ENCODE peak calls at places on chromosomes 6 and 20, in six cellular contexts. J is NCI-H1092 treated with DMSO at 0.1 percent for 48 hours; C is NCI-H460; Z is KBM-7; A is Ammon's horn; I is stimulated activated CD4-positive, alpha-beta T cell treated with anti-CD3 and anti-CD28 coated beads, Interleukin-1b, Interleukin-23, amount 100 ng/mL, for 4 hours. H is an unnamed sample.

GRCh38 chr6:38495922-38496635 is 143.7 kb downstream of the BTBD9 start:
- DNase-seq in J (no peak), C (no peak), Z (no peak), A (peak), I (no peak), H (no peak)

GRCh38 chr20:53656653-53657288 is 63.1 kb upstream of the ZNF217 start:
- DNase-seq in J (no peak), C (no peak), Z (no peak), A (no peak), I (no peak), H (no peak)

GRCh38 chr6:152984387-152984872 is 1.6 kb upstream of the FBXO5 start:
- DNase-seq in J (peak), C (no peak), Z (peak), A (no peak), I (no peak), H (no peak)

GRCh38 chr6:48135352-48136084 is 24.5 kb upstream of the PTCHD4 start:
- DNase-seq in J (no peak), C (no peak), Z (no peak), A (no peak), I (no peak), H (peak)

GRCh38 chr6:44489912-44490604 is 102.6 kb downstream of the CDC5L start:
- DNase-seq in J (no peak), C (peak), Z (no peak), A (peak), I (no peak), H (no peak)

GRCh38 chr20:51584116-51584515 is 41.6 kb upstream of the NFATC2 start:
- DNase-seq in J (no peak), C (no peak), Z (no peak), A (no peak), I (no peak), H (no peak)

GRCh38 chr20:34579191-34579661 is 20.7 kb downstream of the MAP1LC3A start:
- DNase-seq in J (no peak), C (peak), Z (no peak), A (peak), I (no peak), H (peak)

GRCh38 chr6:133632206-133632605 is 256.7 kb upstream of the TCF21 start:
- DNase-seq in J (no peak), C (no peak), Z (no peak), A (no peak), I (no peak), H (no peak)

GRCh38 chr6:90286884-90287488 is 9.7 kb downstream of the BACH2 start:
- DNase-seq in J (no peak), C (peak), Z (peak), A (no peak), I (peak), H (peak)

GRCh38 chr6:126307859-126308258 is 32.1 kb upstream of the CENPW start:
- DNase-seq in J (no peak), C (no peak), Z (no peak), A (no peak), I (no peak), H (no peak)

GRCh38 chr6:45806172-45806571 is 209.5 kb downstream of the CLIC5 start:
- DNase-seq in J (no peak), C (no peak), Z (no peak), A (no peak), I (no peak), H (no peak)

GRCh38 chr20:15220009-15220656 is 882.7 kb upstream of the FLRT3 start:
- DNase-seq in J (no peak), C (no peak), Z (no peak), A (no peak), I (no peak), H (no peak)

GRCh38 chr6:259901-260508 is 32.3 kb upstream of the DUSP22 start:
- DNase-seq in J (no peak), C (no peak), Z (no peak), A (no peak), I (no peak), H (no peak)

GRCh38 chr6:138800377-138801150 is 4.7 kb downstream of the ECT2L start:
- DNase-seq in J (no peak), C (no peak), Z (no peak), A (no peak), I (no peak), H (no peak)

H was measured in D341Med.